ENCODE peak calls at places on chromosomes 5 and 9, in seven cellular contexts. I is Karpas-422; G is gastrocnemius medialis; F is AG04450; C is CD4-positive, CD25-positive, alpha-beta regulatory T cell; M is iPS DF 6.9; O is body of pancreas. Y is an unnamed sample.

GRCh38 chr5:92890841-92891244 is 690.2 kb downstream of the NR2F1-AS1 start:
- DNase-seq in I (no peak), G (no peak), F (no peak), C (no peak), M (no peak), O (no peak), Y (no peak)

GRCh38 chr9:90032296-90033029 is 427.7 kb downstream of the GADD45G start:
- DNase-seq in I (no peak), G (no peak), F (no peak), C (no peak), M (no peak), O (no peak), Y (no peak)

GRCh38 chr9:83108208-83108607 is 45.3 kb upstream of the RASEF start:
- DNase-seq in I (no peak), G (no peak), F (no peak), C (no peak), M (no peak), O (no peak), Y (no peak)

GRCh38 chr9:88950341-88951141 is 40.7 kb upstream of the S1PR3 start:
- DNase-seq in I (no peak), G (no peak), F (no peak), C (no peak), M (no peak), O (no peak), Y (no peak)

GRCh38 chr9:136015656-136016055 is 54.5 kb upstream of the UBAC1 start:
- DNase-seq in I (peak; percentile 27), G (no peak), F (no peak), C (no peak), M (no peak), O (no peak), Y (no peak)

GRCh38 chr5:95936812-95937397 is 24.7 kb downstream of the ELL2 start:
- DNase-seq in I (no peak), G (no peak), F (no peak), C (no peak), M (no peak), O (no peak), Y (no peak)

GRCh38 chr9:124551472-124552339 is 44.5 kb upstream of the NR5A1 start:
- DNase-seq in I (peak; percentile 62), G (no peak), F (peak; percentile 34), C (no peak), M (peak; percentile 50), O (peak; percentile 18), Y (no peak)

GRCh38 chr5:119363936-119364335 is 8.1 kb downstream of the TNFAIP8 start:
- DNase-seq in I (no peak), G (no peak), F (no peak), C (no peak), M (no peak), O (no peak), Y (no peak)

GRCh38 chr5:118596255-118596654 is 392.1 kb downstream of the DTWD2 start:
- DNase-seq in I (no peak), G (no peak), F (no peak), C (no peak), M (no peak), O (no peak), Y (no peak)

GRCh38 chr5:77087484-77088291 is 603 bp upstream of the ZBED3 start:
- DNase-seq in I (no peak), G (no peak), F (no peak), C (no peak), M (no peak), O (peak; percentile 21), Y (no peak)

GRCh38 chr5:39473156-39473779 is 48.5 kb upstream of the DAB2 start:
- DNase-seq in I (no peak), G (no peak), F (peak; percentile 51), C (no peak), M (no peak), O (no peak), Y (no peak)

GRCh38 chr5:35773936-35774335 is 82.8 kb upstream of the IL7R start:
- DNase-seq in I (no peak), G (no peak), F (no peak), C (no peak), M (no peak), O (no peak), Y (no peak)

GRCh38 chr5:60333103-60333502 is 366.9 kb downstream of the DEPDC1B start:
- DNase-seq in I (no peak), G (no peak), F (no peak), C (no peak), M (no peak), O (no peak), Y (no peak)

GRCh38 chr5:60338846-60339245 is 361.1 kb downstream of the DEPDC1B start:
- DNase-seq in I (no peak), G (no peak), F (no peak), C (no peak), M (no peak), O (no peak), Y (no peak)

GRCh38 chr5:60332244-60333018 is 367.5 kb downstream of the DEPDC1B start:
- DNase-seq in I (no peak), G (no peak), F (no peak), C (no peak), M (no peak), O (no peak), Y (no peak)

GRCh38 chr5:60335913-60336312 is 364.1 kb downstream of the DEPDC1B start:
- DNase-seq in I (no peak), G (no peak), F (no peak), C (no peak), M (no peak), O (no peak), Y (no peak)

GRCh38 chr5:60334281-60334713 is 365.7 kb downstream of the DEPDC1B start:
- DNase-seq in I (no peak), G (no peak), F (no peak), C (no peak), M (no peak), O (no peak), Y (no peak)
- H3K27ac ChIP-seq in I (no peak overlapping the region), G (no peak overlapping the region), F (no peak overlapping the region), C (no peak overlapping the region), M (no peak overlapping the region), O (no peak overlapping the region), Y (no peak overlapping the region)

GRCh38 chr9:137305788-137306545 is 3.9 kb upstream of the NRARP start:
- DNase-seq in I (no peak), G (no peak), F (no peak), C (no peak), M (no peak), O (no peak), Y (no peak)
- H3K27me3 ChIP-seq in I (no peaks in the 10 kb centered on the region), G (peaks cover 22% of the 10 kb centered on the region), F (peaks cover 4% of the 10 kb centered on the region), C (no peaks in the 10 kb centered on the region), M (no peaks in the 10 kb centered on the region), O (no peaks in the 10 kb centered on the region), Y (no peaks in the 10 kb centered on the region)

GRCh38 chr5:172881691-172882370 is 47.8 kb downstream of the ERGIC1 start:
- DNase-seq in I (no peak), G (no peak), F (no peak), C (no peak), M (no peak), O (no peak), Y (no peak)
- H3K27ac ChIP-seq in I (no peak overlapping the region), G (peak overlapping the region; percentile 37), F (peak overlapping the region; percentile 31), C (no peak overlapping the region), M (no peak overlapping the region), O (no peak overlapping the region), Y (no peak overlapping the region)

GRCh38 chr5:10460252-10460906 is 18.7 kb downstream of the ROPN1L start:
- DNase-seq in I (no peak), G (no peak), F (no peak), C (no peak), M (no peak), O (peak; percentile 36), Y (no peak)
- H3K27me3 ChIP-seq in I (no peaks in the 10 kb centered on the region), G (no peaks in the 10 kb centered on the region), F (peaks cover 3% of the 10 kb centered on the region), C (no peaks in the 10 kb centered on the region), M (no peaks in the 10 kb centered on the region), O (no peaks in the 10 kb centered on the region), Y (no peaks in the 10 kb centered on the region)

GRCh38 chr9:68869020-68869419 is 144.9 kb downstream of the PRKACG start:
- DNase-seq in I (no peak), G (no peak), F (no peak), C (no peak), M (no peak), O (no peak), Y (no peak)

GRCh38 chr9:68873179-68873578 is 140.7 kb downstream of the PRKACG start:
- DNase-seq in I (no peak), G (no peak), F (no peak), C (no peak), M (no peak), O (no peak), Y (no peak)

GRCh38 chr9:68876265-68876664 is 137.6 kb downstream of the PRKACG start:
- DNase-seq in I (no peak), G (no peak), F (no peak), C (no peak), M (no peak), O (no peak), Y (no peak)

GRCh38 chr9:68870049-68870448 is 143.9 kb downstream of the PRKACG start:
- DNase-seq in I (no peak), G (no peak), F (no peak), C (no peak), M (no peak), O (no peak), Y (no peak)

GRCh38 chr9:68872026-68872501 is 141.8 kb downstream of the PRKACG start:
- DNase-seq in I (no peak), G (no peak), F (no peak), C (no peak), M (peak; percentile 94), O (peak; percentile 47), Y (no peak)
- H3K27ac ChIP-seq in I (no peak overlapping the region), G (no peak overlapping the region), F (no peak overlapping the region), C (no peak overlapping the region), M (peak overlapping the region; percentile 85), O (no peak overlapping the region), Y (no peak overlapping the region)

GRCh38 chr9:38335686-38336085 is 56.8 kb upstream of the ALDH1B1 start:
- DNase-seq in I (no peak), G (no peak), F (no peak), C (no peak), M (no peak), O (no peak), Y (no peak)
- H3K27me3 ChIP-seq in I (no peaks in the 10 kb centered on the region), G (no peaks in the 10 kb centered on the region), F (peaks cover 14% of the 10 kb centered on the region), C (no peaks in the 10 kb centered on the region), M (no peaks in the 10 kb centered on the region), O (no peaks in the 10 kb centered on the region), Y (no peaks in the 10 kb centered on the region)

GRCh38 chr5:34524123-34524522 is 132.0 kb upstream of the RAI14 start:
- DNase-seq in I (no peak), G (no peak), F (no peak), C (no peak), M (no peak), O (no peak), Y (no peak)
- H3K27ac ChIP-seq in I (no peak overlapping the region), G (no peak overlapping the region), F (no peak overlapping the region), C (no peak overlapping the region), M (no peak overlapping the region), O (no peak overlapping the region), Y (no peak overlapping the region)